ENCODE peak calls at places on chromosomes 13 and 19, in ten cellular contexts. U is ascending aorta, A is HL-60, D is kidney, O is neural progenitor cell, F is uterus, E is GM23248, T is Peyer's patch, Z is RWPE1, Q is neuronal stem cell. Y is an unnamed sample.

GRCh38 chr13:24888291-24888931 is 124.4 kb downstream of the RNF17 start:
- DNase-seq in U (no peak), A (no peak), D (no peak), O (no peak), F (no peak), E (no peak), T (no peak), Z (no peak), Q (no peak), Y (no peak)

GRCh38 chr13:30395192-30396158 is 26.8 kb upstream of the UBE2L5 start:
- DNase-seq in U (peak; percentile 95), A (peak; percentile 91), D (peak; percentile 97), O (peak; percentile 40), F (peak; percentile 95), E (peak; percentile 94), T (peak; percentile 98), Z (peak; percentile 67), Q (peak; percentile 31), Y (peak; percentile 94)

GRCh38 chr13:20686863-20687579 is 16.5 kb upstream of the IL17D start:
- DNase-seq in U (no peak), A (no peak), D (no peak), O (no peak), F (no peak), E (no peak), T (no peak), Z (no peak), Q (no peak), Y (no peak)

GRCh38 chr19:14078406-14078805 is 5.8 kb downstream of the MISP3 start:
- DNase-seq in U (no peak), A (no peak), D (no peak), O (no peak), F (no peak), E (peak; percentile 47), T (no peak), Z (no peak), Q (no peak), Y (no peak)

GRCh38 chr13:112711528-112712265 is 21.9 kb downstream of the ATP11A start:
- DNase-seq in U (peak; percentile 92), A (no peak), D (peak; percentile 92), O (peak; percentile 95), F (peak; percentile 93), E (peak; percentile 98), T (peak; percentile 21), Z (peak; percentile 99), Q (peak; percentile 91), Y (peak; percentile 60)

GRCh38 chr19:47309608-47310007 is at the start of gene C5AR1:
- DNase-seq in U (peak; percentile 72), A (no peak), D (no peak), O (no peak), F (no peak), E (no peak), T (no peak), Z (no peak), Q (no peak), Y (no peak)

GRCh38 chr19:50759886-50760285 is 10.4 kb upstream of the GPR32 start:
- DNase-seq in U (no peak), A (no peak), D (no peak), O (peak; percentile 23), F (no peak), E (peak; percentile 45), T (no peak), Z (peak; percentile 15), Q (no peak), Y (no peak)

GRCh38 chr19:14536926-14537692 is 7.7 kb downstream of the TECR start:
- DNase-seq in U (peak; percentile 72), A (no peak), D (peak; percentile 90), O (peak; percentile 95), F (peak; percentile 75), E (peak; percentile 50), T (no peak), Z (peak; percentile 94), Q (peak; percentile 83), Y (peak; percentile 84)

GRCh38 chr19:20367811-20368294 is 197.7 kb downstream of the ZNF737 start:
- DNase-seq in U (no peak), A (no peak), D (no peak), O (peak; percentile 71), F (no peak), E (no peak), T (no peak), Z (no peak), Q (peak; percentile 56), Y (no peak)

GRCh38 chr19:44617481-44617880 is 4.1 kb downstream of the IGSF23 start:
- DNase-seq in U (no peak), A (no peak), D (no peak), O (no peak), F (no peak), E (no peak), T (no peak), Z (no peak), Q (no peak), Y (no peak)

GRCh38 chr13:28478127-28478526 is 16.8 kb downstream of the FLT1 start:
- DNase-seq in U (no peak), A (no peak), D (no peak), O (no peak), F (no peak), E (peak; percentile 74), T (no peak), Z (no peak), Q (no peak), Y (no peak)

GRCh38 chr13:95644611-95645052 is at the start of gene DZIP1:
- DNase-seq in U (peak; percentile 85), A (peak; percentile 36), D (peak; percentile 94), O (peak; percentile 94), F (peak; percentile 85), E (peak; percentile 95), T (no peak), Z (peak; percentile 60), Q (peak; percentile 78), Y (no peak)

GRCh38 chr13:58869566-58869965 is 1238.0 kb downstream of the PCDH17 start:
- DNase-seq in U (no peak), A (no peak), D (no peak), O (no peak), F (no peak), E (no peak), T (no peak), Z (no peak), Q (no peak), Y (no peak)

GRCh38 chr13:26048745-26049144 is 3.1 kb downstream of the SHISA2 start:
- DNase-seq in U (no peak), A (no peak), D (no peak), O (no peak), F (no peak), E (no peak), T (no peak), Z (no peak), Q (no peak), Y (no peak)

GRCh38 chr13:51934461-51935087 is 72.8 kb downstream of the CCDC70 start:
- DNase-seq in U (no peak), A (no peak), D (no peak), O (no peak), F (no peak), E (no peak), T (no peak), Z (no peak), Q (no peak), Y (no peak)

GRCh38 chr19:1251233-1251502 is 2.8 kb downstream of the MIDN start:
- DNase-seq in U (no peak), A (no peak), D (no peak), O (peak; percentile 60), F (peak; percentile 67), E (peak; percentile 85), T (no peak), Z (no peak), Q (no peak), Y (no peak)

DNA sequence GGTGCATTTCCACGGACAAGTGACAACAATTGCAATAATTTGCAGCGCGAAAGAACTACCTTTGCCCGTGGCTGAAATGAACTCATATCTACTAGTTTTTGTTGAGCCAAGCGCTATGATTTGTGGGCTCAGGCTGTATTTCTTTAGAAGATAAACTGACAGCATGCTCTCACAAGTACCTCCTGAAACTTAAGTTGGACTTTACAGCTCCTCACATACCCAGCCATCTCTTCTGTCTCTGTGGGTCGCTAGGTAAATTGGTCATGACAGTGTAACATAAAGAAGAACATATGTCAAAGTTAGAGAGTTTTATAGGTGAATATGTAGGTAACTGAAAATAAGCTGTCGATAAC is 839 bp downstream of the COG6 start:
- DNase-seq in U (no peak), A (no peak), D (no peak), O (peak; percentile 4), F (no peak), E (peak; percentile 36), T (no peak), Z (no peak), Q (no peak), Y (no peak)
- H3K27ac ChIP-seq in U (peak overlapping the region; percentile 61), A (no peak overlapping the region), D (no peak overlapping the region), O (no peak overlapping the region), F (peak overlapping the region; percentile 69), E (no peak overlapping the region), T (peak overlapping the region; percentile 80), Z (peak overlapping the region; percentile 64), Q (no peak overlapping the region), Y (no peak overlapping the region)

GRCh38 chr19:39360599-39360998 is 18.4 kb downstream of the SAMD4B start:
- DNase-seq in U (no peak), A (no peak), D (no peak), O (no peak), F (no peak), E (no peak), T (no peak), Z (no peak), Q (no peak), Y (no peak)
- H3K27ac ChIP-seq in U (no peak overlapping the region), A (no peak overlapping the region), D (no peak overlapping the region), O (no peak overlapping the region), F (no peak overlapping the region), E (peak overlapping the region; percentile 45), T (no peak overlapping the region), Z (no peak overlapping the region), Q (no peak overlapping the region), Y (peak overlapping the region; percentile 29)

DNA sequence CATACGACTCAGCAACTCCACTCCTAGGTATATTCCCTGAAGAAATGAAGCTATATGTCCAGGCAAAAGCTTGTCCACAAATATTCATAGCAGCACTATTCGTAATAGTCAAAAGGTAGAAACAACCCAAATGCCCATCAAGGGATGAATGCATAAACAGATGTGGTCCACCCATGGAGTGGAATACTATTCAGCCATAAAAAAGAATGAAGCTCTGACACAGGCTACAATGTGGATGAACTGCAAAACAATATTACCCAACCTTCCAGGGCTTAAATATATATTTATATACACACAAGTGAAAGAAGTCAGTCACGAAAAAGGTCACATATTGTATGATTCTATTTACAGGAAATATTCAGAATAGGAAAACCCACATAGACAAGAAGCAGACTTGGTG is 19.7 kb downstream of the RFX2 start:
- DNase-seq in U (no peak), A (no peak), D (no peak), O (no peak), F (no peak), E (no peak), T (no peak), Z (no peak), Q (no peak), Y (no peak)
- H3K27ac ChIP-seq in U (peak overlapping the region; percentile 88), A (no peak overlapping the region), D (no peak overlapping the region), O (no peak overlapping the region), F (peak overlapping the region; percentile 93), E (peak overlapping the region; percentile 99), T (no peak overlapping the region), Z (peak overlapping the region; percentile 96), Q (no peak overlapping the region), Y (no peak overlapping the region)

DNA sequence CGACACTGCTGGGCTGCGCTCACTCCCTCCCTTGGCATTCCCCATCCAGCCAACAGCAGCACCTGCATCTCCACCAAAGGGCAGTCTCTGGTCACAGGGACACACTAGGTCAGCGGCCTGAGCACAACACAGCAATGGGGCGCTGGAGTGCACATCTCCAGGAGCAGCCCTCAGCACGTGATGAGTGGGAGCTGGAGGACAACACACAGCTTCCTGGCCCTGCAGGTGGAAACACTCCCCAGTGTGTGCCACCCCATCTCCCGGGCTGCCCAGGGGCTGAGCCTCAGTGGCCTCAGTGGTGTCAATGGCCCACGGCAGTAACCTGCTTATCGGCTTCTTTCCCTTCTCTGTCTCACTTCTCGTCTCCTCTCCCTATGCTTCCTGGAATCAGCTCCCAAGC is 96.8 kb upstream of the VSTM2B start:
- DNase-seq in U (no peak), A (no peak), D (peak; percentile 7), O (no peak), F (no peak), E (no peak), T (no peak), Z (no peak), Q (no peak), Y (no peak)
- H3K27ac ChIP-seq in U (no peak overlapping the region), A (no peak overlapping the region), D (no peak overlapping the region), O (no peak overlapping the region), F (no peak overlapping the region), E (no peak overlapping the region), T (no peak overlapping the region), Z (no peak overlapping the region), Q (no peak overlapping the region), Y (no peak overlapping the region)

Y was measured in epithelial cell of prostate.